ENCODE peak calls at places on chromosomes 11 and 22, in seven cellular contexts. X is transverse colon, V is A549, O is adrenal gland, B is H1, I is right lobe of liver, K is heart left ventricle. F is an unnamed sample.

GRCh38 chr22:19122752-19123492 is 710 bp upstream of the DGCR2 start:
- DNase-seq in X (peak), V (no peak), O (peak), B (no peak), I (no peak), K (no peak), F (no peak)

GRCh38 chr11:70747889-70748288 is 349.6 kb downstream of the CTTN start:
- DNase-seq in X (no peak), V (no peak), O (no peak), B (no peak), I (no peak), K (no peak), F (no peak)

GRCh38 chr22:44723801-44724200 is 21.8 kb downstream of the PRR5 start:
- DNase-seq in X (no peak), V (peak), O (no peak), B (no peak), I (no peak), K (no peak), F (no peak)

GRCh38 chr11:27699926-27700350 is 317 bp downstream of the BDNF start:
- DNase-seq in X (no peak), V (no peak), O (no peak), B (peak), I (no peak), K (no peak), F (no peak)

GRCh38 chr22:23575601-23576000 is 4.5 kb downstream of the IGLL1 start:
- DNase-seq in X (no peak), V (no peak), O (no peak), B (no peak), I (no peak), K (no peak), F (no peak)

GRCh38 chr11:5689551-5689983 is at the start of gene TRIM22:
- DNase-seq in X (peak), V (no peak), O (peak), B (no peak), I (no peak), K (peak), F (no peak)

GRCh38 chr11:44861829-44862545 is 88.7 kb downstream of the TP53I11 start:
- DNase-seq in X (peak), V (peak), O (peak), B (no peak), I (peak), K (peak), F (peak)

GRCh38 chr22:24450600-24450999 is 23.2 kb downstream of the ADORA2A start:
- DNase-seq in X (no peak), V (no peak), O (no peak), B (no peak), I (no peak), K (no peak), F (no peak)

GRCh38 chr22:17897864-17898263 is 123.6 kb upstream of the BID start:
- DNase-seq in X (no peak), V (no peak), O (no peak), B (no peak), I (no peak), K (no peak), F (no peak)

GRCh38 chr22:17898375-17898774 is 124.1 kb upstream of the BID start:
- DNase-seq in X (no peak), V (no peak), O (no peak), B (no peak), I (no peak), K (no peak), F (no peak)

GRCh38 chr22:17896552-17896951 is 122.3 kb upstream of the BID start:
- DNase-seq in X (no peak), V (peak), O (peak), B (peak), I (no peak), K (no peak), F (no peak)

GRCh38 chr22:17893900-17894299 is 119.6 kb upstream of the BID start:
- DNase-seq in X (peak), V (no peak), O (no peak), B (no peak), I (no peak), K (no peak), F (no peak)

DNA sequence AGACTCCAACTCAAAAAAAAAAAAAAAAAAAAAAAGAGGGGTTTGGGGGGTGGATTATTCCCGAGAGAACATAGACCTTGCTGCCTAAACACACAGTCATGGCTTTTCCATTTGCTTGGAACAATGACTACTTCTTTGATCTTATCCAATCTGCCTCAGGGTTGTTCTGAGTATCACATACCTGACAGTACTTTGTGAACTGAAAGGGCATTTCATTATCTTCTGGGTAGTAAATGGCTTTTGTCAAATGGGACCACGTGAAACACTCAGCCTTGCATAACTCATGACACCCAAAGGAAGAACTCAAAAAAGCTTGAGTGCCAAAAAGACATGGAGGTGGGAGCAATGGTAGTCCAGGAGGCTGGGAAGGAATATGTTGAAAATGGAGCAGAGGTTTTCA is 123.1 kb upstream of the BID start:
- DNase-seq in X (no peak), V (no peak), O (no peak), B (no peak), I (no peak), K (no peak), F (no peak)
- TF ChIP-seq CTCF in X (no peak), V (no peak), O (no peak), B (no peak), I (no peak), K (no peak), F (no peak)

GRCh38 chr22:46461566-46462180 is 75.7 kb downstream of the CELSR1 start:
- DNase-seq in X (no peak), V (no peak), O (no peak), B (no peak), I (no peak), K (no peak), F (no peak)
- H3K4me3 ChIP-seq in X (no peak), V (no peak), O (no peak), B (no peak), I (no peak), K (no peak), F (no peak)

DNA sequence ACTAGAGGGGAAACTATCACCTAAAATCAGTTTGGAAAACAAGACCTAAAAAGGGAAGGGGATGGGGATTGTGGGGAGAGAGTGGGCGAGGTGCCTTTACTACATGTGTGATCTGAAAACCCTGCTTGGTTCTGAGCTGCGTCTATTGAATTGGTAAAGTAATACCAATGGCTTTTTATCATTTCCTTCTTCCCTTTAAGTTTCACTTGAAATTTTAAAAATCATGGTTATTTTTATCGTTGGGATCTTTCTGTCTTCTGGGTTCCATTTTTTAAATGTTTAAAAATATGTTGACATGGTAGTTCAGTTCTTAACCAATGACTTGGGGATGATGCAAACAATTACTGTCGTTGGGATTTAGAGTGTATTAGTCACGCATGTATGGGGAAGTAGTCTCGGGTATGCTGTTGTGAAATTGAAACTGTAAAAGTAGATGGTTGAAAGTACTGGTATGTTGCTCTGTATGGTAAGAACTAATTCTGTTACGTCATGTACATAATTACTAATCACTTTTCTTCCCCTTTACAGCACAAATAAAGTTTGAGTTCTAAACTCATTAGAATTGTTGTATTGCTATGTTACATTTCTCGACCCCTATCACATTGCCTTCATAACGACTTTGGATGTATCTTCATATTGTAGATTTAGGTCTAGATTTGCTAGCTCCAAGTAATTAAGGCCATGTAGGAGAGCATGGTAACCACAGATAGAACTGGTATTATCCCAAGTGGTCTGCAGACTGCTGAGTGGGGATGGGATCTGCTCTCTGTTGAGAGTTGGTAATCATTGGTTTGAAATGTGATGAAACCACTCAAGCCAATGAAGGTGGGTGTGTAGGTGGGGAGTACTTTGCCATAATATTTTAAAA is 3.6 kb downstream of the NEAT1 start:
- DNase-seq in X (peak), V (peak), O (peak), B (no peak), I (peak), K (peak), F (no peak)
- TF ChIP-seq POLR2A in X (peak), V (no peak), O (no peak), B (no peak), I (peak), K (no peak), F (no peak)

GRCh38 chr11:86243377-86243776 is 1.2 kb upstream of the EED start:
- DNase-seq in X (no peak), V (no peak), O (no peak), B (no peak), I (no peak), K (no peak), F (no peak)

GRCh38 chr11:86245369-86246292 is 1.1 kb downstream of the EED start:
- DNase-seq in X (peak), V (no peak), O (no peak), B (no peak), I (peak), K (no peak), F (no peak)

GRCh38 chr11:86244063-86244521 is 461 bp upstream of the EED start:
- DNase-seq in X (peak), V (peak), O (peak), B (no peak), I (peak), K (peak), F (peak)

GRCh38 chr11:86246293-86246675 is 1.7 kb downstream of the EED start:
- DNase-seq in X (no peak), V (no peak), O (no peak), B (no peak), I (no peak), K (no peak), F (no peak)

DNA sequence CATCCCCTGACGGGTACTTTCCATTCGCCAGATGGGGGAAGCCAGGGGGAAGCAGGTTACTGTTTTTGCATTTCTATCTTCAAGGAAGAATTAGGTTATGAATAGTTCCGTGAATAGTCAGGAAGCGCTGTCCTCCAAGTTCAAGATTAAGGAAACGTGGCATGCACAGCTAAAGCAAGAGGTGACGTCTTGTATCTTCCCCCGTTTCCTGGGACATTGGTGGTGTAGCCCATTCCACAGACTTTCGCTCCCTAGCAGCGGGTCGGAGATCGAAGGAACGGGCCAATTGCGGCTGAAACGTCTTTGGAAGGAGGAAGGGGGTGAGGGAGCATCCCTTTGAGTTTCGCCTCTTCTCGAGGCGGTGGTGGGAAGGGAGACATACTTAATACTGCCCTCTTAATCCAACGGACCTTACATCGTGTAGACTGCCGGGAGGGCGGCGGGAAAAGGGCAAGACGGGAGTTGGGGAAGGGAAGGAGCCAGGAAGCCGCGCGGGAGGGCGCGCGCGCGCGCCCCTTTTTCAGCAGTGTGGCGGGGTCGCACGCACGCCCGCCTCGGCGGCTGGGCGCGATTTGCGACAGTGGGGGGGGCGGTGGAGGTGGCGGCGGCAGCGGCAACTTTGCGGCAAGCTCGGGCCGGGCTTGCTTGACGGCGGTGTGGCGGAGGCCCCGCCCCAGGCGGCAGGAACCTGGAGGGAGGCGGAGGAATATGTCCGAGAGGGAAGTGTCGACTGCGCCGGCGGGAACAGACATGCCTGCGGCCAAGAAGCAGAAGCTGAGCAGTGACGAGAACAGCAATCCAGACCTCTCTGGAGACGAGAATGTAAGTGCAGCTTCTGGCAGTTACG is at the start of gene EED:
- DNase-seq in X (peak), V (peak), O (peak), B (peak), I (peak), K (peak), F (peak)
- TF ChIP-seq CTCF in X (no peak), V (no peak), O (no peak), B (no peak), I (no peak), K (no peak), F (no peak)

DNA sequence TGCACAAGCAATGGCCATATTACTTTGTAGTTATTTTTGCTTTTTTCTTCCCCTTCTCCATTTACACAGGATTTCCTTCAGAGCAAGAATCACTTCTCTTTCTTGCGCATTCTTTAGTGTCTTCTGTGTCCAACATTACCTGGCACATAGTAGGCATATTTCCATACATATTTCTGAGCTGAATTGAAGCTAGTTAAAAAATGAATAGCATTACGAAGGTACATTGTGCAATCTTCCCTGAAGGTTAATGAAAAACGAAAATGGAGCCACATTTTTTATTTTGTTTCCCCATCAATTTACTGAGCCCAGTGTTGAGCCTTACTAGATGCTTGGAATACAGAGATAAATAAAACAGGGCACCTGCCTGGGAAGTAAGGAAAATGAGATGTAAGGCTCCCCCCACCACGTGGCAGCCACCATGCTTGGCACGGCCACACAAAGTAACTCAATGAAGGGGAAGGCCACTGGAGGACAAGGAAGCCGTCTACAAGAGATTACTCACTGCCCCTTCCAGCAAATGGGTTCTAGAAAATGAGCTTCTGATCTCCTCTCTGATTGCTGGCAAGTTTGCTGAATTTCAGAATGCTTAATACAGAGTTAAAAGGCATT is 381.9 kb downstream of the LARGE1 start:
- DNase-seq in X (no peak), V (no peak), O (peak), B (no peak), I (no peak), K (no peak), F (no peak)
- H3K4me3 ChIP-seq in X (no peak), V (no peak), O (no peak), B (no peak), I (no peak), K (no peak), F (no peak)

GRCh38 chr11:118883368-118884071 is at the start of gene CXCR5:
- DNase-seq in X (peak), V (no peak), O (no peak), B (no peak), I (no peak), K (no peak), F (no peak)
- TF ChIP-seq POLR2A in X (peak), V (no peak), O (no peak), B (no peak), I (no peak), K (no peak), F (no peak)

DNA sequence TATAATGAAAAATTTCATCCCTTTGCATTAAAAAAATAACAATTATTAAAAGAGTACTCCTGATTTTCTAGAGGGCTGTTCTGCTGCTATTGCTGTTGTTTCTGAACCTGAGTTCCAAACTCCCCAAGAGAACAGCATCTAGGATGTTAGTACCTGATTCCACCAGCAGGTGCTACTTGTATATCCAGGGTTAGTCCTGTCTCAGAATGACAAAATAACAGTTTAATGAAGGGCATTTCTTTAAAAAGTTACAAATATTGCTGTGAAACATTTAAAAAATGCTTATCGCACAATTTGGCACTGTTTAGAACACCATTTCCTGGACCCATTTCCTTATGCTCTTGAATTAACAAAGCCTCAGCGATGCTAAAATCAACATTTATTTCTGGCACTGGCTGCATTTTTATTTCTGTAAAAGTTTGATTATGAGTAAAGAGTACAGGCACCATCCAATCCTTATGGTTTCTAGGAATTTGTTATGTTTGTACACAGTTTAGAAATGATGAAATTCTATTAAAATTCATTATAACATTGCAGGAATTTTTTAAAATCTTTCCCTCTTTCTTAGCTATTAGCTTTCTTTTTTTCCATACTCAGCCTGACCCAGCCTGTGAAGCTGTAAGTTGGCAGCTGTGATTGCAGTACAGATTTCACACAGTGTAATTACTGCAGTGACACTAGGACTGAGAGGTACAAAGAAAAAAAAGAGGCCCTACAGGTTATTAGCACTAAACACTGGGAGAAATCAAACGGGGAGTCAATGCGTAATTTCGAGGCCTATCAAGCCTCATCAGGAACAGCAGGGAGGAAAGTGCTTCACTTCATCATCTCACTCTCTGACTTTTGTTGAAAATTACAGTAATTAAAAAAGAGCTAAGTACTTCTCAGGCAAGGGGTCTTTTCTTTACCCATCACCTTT is 208.8 kb downstream of the DCDC1 start:
- DNase-seq in X (no peak), V (peak), O (no peak), B (no peak), I (no peak), K (no peak), F (no peak)
- TF ChIP-seq CTCF in X (no peak), V (no peak), O (peak), B (peak), I (peak), K (no peak), F (no peak)

DNA sequence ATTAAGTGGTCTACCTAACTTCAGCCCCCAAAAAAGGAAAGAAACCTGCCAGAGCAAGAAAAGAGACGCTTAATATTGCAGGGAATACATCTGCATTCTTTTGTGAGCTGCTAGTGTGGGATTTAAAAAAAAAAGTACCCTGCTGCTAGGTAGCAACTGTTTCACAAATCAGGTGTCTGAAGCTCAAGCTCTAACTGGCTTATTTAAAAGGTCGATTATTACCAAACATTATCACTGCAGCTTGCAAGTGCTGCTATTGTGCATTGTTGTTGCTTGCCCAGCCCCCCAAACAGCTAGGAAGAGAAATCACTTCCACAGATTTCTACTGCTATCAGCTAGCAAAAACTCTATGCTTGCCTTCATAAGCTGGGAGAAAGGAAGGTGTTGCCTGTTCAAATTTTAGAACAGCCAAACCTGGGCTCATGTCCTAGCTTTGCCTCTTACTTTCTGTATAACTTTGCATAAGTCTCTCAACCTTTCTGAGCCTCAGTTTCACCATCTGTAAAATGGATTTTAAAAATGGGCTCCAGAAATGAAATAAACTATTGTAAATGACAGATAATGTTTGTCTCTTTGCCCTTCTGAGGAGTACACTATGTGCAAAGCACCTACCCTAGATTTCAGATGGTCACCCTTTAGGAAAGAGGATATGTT is 68.9 kb downstream of the FAM168A start:
- DNase-seq in X (no peak), V (no peak), O (no peak), B (no peak), I (no peak), K (no peak), F (no peak)
- H3K4me3 ChIP-seq in X (peak), V (no peak), O (no peak), B (no peak), I (no peak), K (peak), F (no peak)

GRCh38 chr11:45917623-45918330 is at the start of gene PEX16:
- DNase-seq in X (peak), V (peak), O (peak), B (peak), I (peak), K (peak), F (peak)
- TF ChIP-seq POLR2A in X (peak), V (peak), O (peak), B (peak), I (peak), K (peak), F (no peak)

GRCh38 chr11:61509058-61510029 is 795 bp downstream of the LRRC10B start:
- DNase-seq in X (peak), V (peak), O (peak), B (peak), I (peak), K (peak), F (no peak)
- TF ChIP-seq CTCF in X (peak), V (peak), O (peak), B (peak), I (peak), K (peak), F (no peak)